ENCODE peak calls at places on chromosomes 3 and 15, in seven cellular contexts. M is effector CD4-positive, alpha-beta T cell; B is GOT3; J is NCI-H345; U is GM04504; D is aorta; N is stimulated activated CD4-positive, alpha-beta T cell treated with anti-CD3 and anti-CD28 coated beads, Interleukin-1b, Interleukin-23, amount 100 ng/mL, for 4 hours. I is an unnamed sample.

GRCh38 chr15:94119923-94120775 is 111.2 kb upstream of the MCTP2 start:
- DNase-seq in M (peak; percentile 11), B (no peak), J (peak; percentile 75), U (peak; percentile 80), D (peak; percentile 65), N (no peak), I (peak; percentile 83)

GRCh38 chr15:49155834-49156627 is 632 bp upstream of the COPS2 start:
- DNase-seq in M (no peak), B (no peak), J (no peak), U (no peak), D (no peak), N (no peak), I (no peak)

GRCh38 chr15:65903296-65904073 is 34.2 kb downstream of the RAB11A start:
- DNase-seq in M (no peak), B (no peak), J (no peak), U (no peak), D (no peak), N (no peak), I (no peak)

GRCh38 chr15:34847598-34847997 is 52.2 kb upstream of the ACTC1 start:
- DNase-seq in M (no peak), B (no peak), J (no peak), U (no peak), D (no peak), N (no peak), I (no peak)

GRCh38 chr3:58117561-58118305 is 93.0 kb downstream of the DNASE1L3 start:
- DNase-seq in M (no peak), B (no peak), J (no peak), U (no peak), D (peak; percentile 76), N (no peak), I (no peak)

GRCh38 chr3:31567036-31567435 is 34.3 kb downstream of the STT3B start:
- DNase-seq in M (no peak), B (no peak), J (no peak), U (no peak), D (no peak), N (no peak), I (peak; percentile 11)

GRCh38 chr3:115019900-115020299 is 127.2 kb downstream of the ZBTB20 start:
- DNase-seq in M (no peak), B (no peak), J (no peak), U (no peak), D (no peak), N (no peak), I (no peak)

GRCh38 chr3:189457666-189458065 is 173.5 kb upstream of the TP63 start:
- DNase-seq in M (no peak), B (no peak), J (no peak), U (no peak), D (no peak), N (no peak), I (no peak)

GRCh38 chr15:65032823-65033537 is 3.5 kb upstream of the MTFMT start:
- DNase-seq in M (peak; percentile 24), B (no peak), J (peak; percentile 5), U (peak; percentile 24), D (peak; percentile 72), N (peak; percentile 28), I (no peak)

GRCh38 chr15:95162967-95163531 is 931.7 kb downstream of the MCTP2 start:
- DNase-seq in M (no peak), B (no peak), J (no peak), U (peak; percentile 81), D (no peak), N (no peak), I (no peak)

GRCh38 chr3:48607519-48607918 is 1.9 kb downstream of the UQCRC1 start:
- DNase-seq in M (no peak), B (no peak), J (no peak), U (no peak), D (no peak), N (no peak), I (no peak)

GRCh38 chr3:13105851-13106250 is 32.6 kb upstream of the IQSEC1 start:
- DNase-seq in M (no peak), B (no peak), J (no peak), U (no peak), D (peak; percentile 6), N (no peak), I (peak; percentile 8)

GRCh38 chr3:8822141-8822540 is 52.7 kb upstream of the OXTR start:
- DNase-seq in M (no peak), B (no peak), J (no peak), U (no peak), D (no peak), N (no peak), I (no peak)

GRCh38 chr3:135513106-135514063 is 452.1 kb upstream of the PPP2R3A start:
- DNase-seq in M (no peak), B (no peak), J (no peak), U (peak; percentile 40), D (no peak), N (no peak), I (peak; percentile 59)

GRCh38 chr3:171258316-171258715 is 201.9 kb downstream of the TNIK start:
- DNase-seq in M (no peak), B (no peak), J (no peak), U (no peak), D (no peak), N (no peak), I (no peak)

GRCh38 chr3:114274929-114275328 is 18.9 kb upstream of the TIGIT start:
- DNase-seq in M (no peak), B (no peak), J (no peak), U (peak; percentile 25), D (no peak), N (no peak), I (no peak)

GRCh38 chr3:188241072-188241471 is 87.1 kb downstream of the LPP start:
- DNase-seq in M (no peak), B (no peak), J (no peak), U (no peak), D (no peak), N (no peak), I (no peak)

GRCh38 chr3:23819599-23820360 is 14.0 kb downstream of the UBE2E1 start:
- DNase-seq in M (no peak), B (no peak), J (no peak), U (no peak), D (no peak), N (no peak), I (no peak)

GRCh38 chr3:183249006-183249718 is 3.9 kb upstream of the B3GNT5 start:
- DNase-seq in M (no peak), B (no peak), J (no peak), U (no peak), D (no peak), N (no peak), I (no peak)

GRCh38 chr3:147813256-147813655 is 404.1 kb downstream of the ZIC1 start:
- DNase-seq in M (no peak), B (no peak), J (no peak), U (no peak), D (no peak), N (no peak), I (no peak)